ENCODE peak calls at places on chromosomes 16 and 17, in seven cellular contexts. T is neural progenitor cell, H is HCT116, C is hepatocyte, J is PC-3, F is GM23248, V is MM.1S. N is an unnamed sample.

GRCh38 chr16:23712976-23713375 is at the start of gene ERN2:
- DNase-seq in T (peak), H (no peak), C (no peak), J (no peak), F (peak), V (no peak), N (peak)

GRCh38 chr17:7133424-7133823 is 18.8 kb upstream of the ASGR2 start:
- DNase-seq in T (peak), H (no peak), C (peak), J (no peak), F (peak), V (peak), N (peak)

GRCh38 chr17:28643979-28644781 is 778 bp downstream of the BLTP2 start:
- DNase-seq in T (peak), H (peak), C (peak), J (peak), F (peak), V (peak), N (peak)

GRCh38 chr16:79508294-79508693 is 92.2 kb downstream of the MAF start:
- DNase-seq in T (no peak), H (no peak), C (no peak), J (no peak), F (no peak), V (no peak), N (no peak)

GRCh38 chr17:63841350-63842172 is 924 bp downstream of the SMARCD2 start:
- DNase-seq in T (peak), H (no peak), C (peak), J (peak), F (peak), V (peak), N (peak)

GRCh38 chr17:7190276-7190917 is 11.2 kb upstream of the ASGR1 start:
- DNase-seq in T (no peak), H (no peak), C (no peak), J (no peak), F (no peak), V (no peak), N (no peak)

GRCh38 chr16:70320121-70320520 is 21.1 kb downstream of the DDX19B start:
- DNase-seq in T (no peak), H (no peak), C (no peak), J (no peak), F (no peak), V (no peak), N (no peak)

GRCh38 chr17:41393294-41393693 is 4.1 kb downstream of the KRT31 start:
- DNase-seq in T (no peak), H (no peak), C (no peak), J (no peak), F (no peak), V (no peak), N (no peak)

GRCh38 chr17:82583720-82584234 is 64.2 kb downstream of the FOXK2 start:
- DNase-seq in T (no peak), H (no peak), C (no peak), J (no peak), F (no peak), V (no peak), N (no peak)

GRCh38 chr17:21200590-21201301 is 13.2 kb downstream of the TMEM11 start:
- DNase-seq in T (no peak), H (no peak), C (no peak), J (no peak), F (peak), V (no peak), N (no peak)

GRCh38 chr17:62823111-62823895 is 15.2 kb upstream of the MARCHF10 start:
- DNase-seq in T (no peak), H (no peak), C (no peak), J (peak), F (peak), V (no peak), N (no peak)

GRCh38 chr16:51048544-51048943 is 102.5 kb downstream of the SALL1 start:
- DNase-seq in T (no peak), H (no peak), C (no peak), J (no peak), F (peak), V (no peak), N (no peak)

GRCh38 chr17:12673788-12674187 is 8.1 kb downstream of the MYOCD start:
- DNase-seq in T (no peak), H (no peak), C (no peak), J (no peak), F (peak), V (no peak), N (no peak)

GRCh38 chr16:21218135-21218534 is 6.8 kb upstream of the ZP2 start:
- DNase-seq in T (no peak), H (no peak), C (no peak), J (no peak), F (no peak), V (no peak), N (no peak)

GRCh38 chr17:78568494-78569115 is 8.6 kb downstream of the DNAH17 start:
- DNase-seq in T (no peak), H (no peak), C (peak), J (peak), F (peak), V (no peak), N (no peak)

GRCh38 chr17:59802160-59802559 is 90.6 kb downstream of the TUBD1 start:
- DNase-seq in T (no peak), H (no peak), C (no peak), J (no peak), F (no peak), V (no peak), N (no peak)

GRCh38 chr17:59807892-59808509 is 84.7 kb downstream of the TUBD1 start:
- DNase-seq in T (no peak), H (no peak), C (no peak), J (no peak), F (peak), V (no peak), N (no peak)

GRCh38 chr17:59803377-59803757 is 89.4 kb downstream of the TUBD1 start:
- DNase-seq in T (no peak), H (no peak), C (no peak), J (no peak), F (no peak), V (no peak), N (no peak)

GRCh38 chr17:59800530-59800942 is 92.2 kb downstream of the TUBD1 start:
- DNase-seq in T (no peak), H (peak), C (no peak), J (peak), F (no peak), V (no peak), N (no peak)

DNA sequence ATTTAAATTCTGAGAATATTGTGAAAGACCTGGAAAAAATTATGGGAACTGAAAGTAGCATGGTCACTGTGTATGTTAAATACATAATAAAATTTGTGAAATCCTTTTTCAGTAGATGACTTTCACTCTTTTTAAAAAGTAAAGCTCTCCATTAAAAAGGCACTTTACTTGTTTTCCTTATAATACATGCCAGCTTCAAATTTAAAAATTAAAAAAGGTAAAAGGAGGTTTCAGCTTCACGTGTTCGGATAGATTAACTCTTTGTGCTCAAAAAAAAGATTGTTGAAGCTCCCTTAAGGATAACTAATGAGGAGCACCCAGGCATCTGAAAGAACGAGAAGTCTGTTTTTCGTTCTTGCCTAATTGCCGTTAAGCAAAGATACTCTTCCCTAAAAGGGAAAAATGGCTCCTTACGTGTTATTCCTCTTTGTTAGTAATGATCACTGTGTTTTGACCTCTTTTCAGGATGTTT is 87.8 kb downstream of the TUBD1 start:
- DNase-seq in T (no peak), H (no peak), C (no peak), J (no peak), F (peak), V (no peak), N (no peak)
- TF ChIP-seq EZH2phosphoT487 in T (no peak), H (no peak), C (no peak), J (no peak), F (no peak), V (no peak), N (no peak)

GRCh38 chr17:48720263-48721008 is 1.9 kb downstream of the PRAC1 start:
- DNase-seq in T (peak), H (no peak), C (no peak), J (peak), F (no peak), V (no peak), N (no peak)

GRCh38 chr17:48719642-48720262 is 2.6 kb downstream of the PRAC1 start:
- DNase-seq in T (peak), H (no peak), C (no peak), J (peak), F (no peak), V (no peak), N (peak)

GRCh38 chr17:48718162-48718780 is 4.0 kb downstream of the PRAC1 start:
- DNase-seq in T (peak), H (no peak), C (no peak), J (peak), F (no peak), V (no peak), N (peak)

GRCh38 chr17:48717367-48718161 is 4.8 kb downstream of the PRAC1 start:
- DNase-seq in T (no peak), H (no peak), C (no peak), J (peak), F (no peak), V (no peak), N (no peak)

GRCh38 chr17:48718781-48719641 is 3.3 kb downstream of the PRAC1 start:
- DNase-seq in T (peak), H (no peak), C (no peak), J (peak), F (no peak), V (no peak), N (peak)
- TF ChIP-seq EZH2 in T (peak), H (no peak), C (peak), J (no peak), F (no peak), V (no peak), N (peak)

GRCh38 chr16:1655909-1656807 is 21.9 kb upstream of the JPT2 start:
- DNase-seq in T (no peak), H (no peak), C (no peak), J (no peak), F (no peak), V (no peak), N (no peak)

GRCh38 chr16:1655269-1655807 is 22.7 kb upstream of the JPT2 start:
- DNase-seq in T (no peak), H (no peak), C (no peak), J (no peak), F (no peak), V (no peak), N (no peak)

GRCh38 chr16:1659071-1659470 is 19.0 kb upstream of the JPT2 start:
- DNase-seq in T (no peak), H (no peak), C (no peak), J (no peak), F (no peak), V (no peak), N (no peak)

GRCh38 chr16:1656808-1657617 is 21.1 kb upstream of the JPT2 start:
- DNase-seq in T (no peak), H (no peak), C (no peak), J (no peak), F (no peak), V (no peak), N (no peak)

GRCh38 chr16:1657841-1658240 is 20.2 kb upstream of the JPT2 start:
- DNase-seq in T (no peak), H (no peak), C (no peak), J (no peak), F (no peak), V (no peak), N (no peak)
- H3K27ac ChIP-seq in T (no peak), H (no peak), C (no peak), J (no peak), F (no peak), V (no peak), N (no peak)

GRCh38 chr16:89375021-89375420 is 115.3 kb downstream of the ANKRD11 start:
- DNase-seq in T (peak), H (no peak), C (no peak), J (peak), F (no peak), V (no peak), N (no peak)

GRCh38 chr16:89374393-89374948 is 115.9 kb downstream of the ANKRD11 start:
- DNase-seq in T (peak), H (no peak), C (no peak), J (peak), F (no peak), V (no peak), N (peak)

GRCh38 chr16:89371386-89371785 is 119.0 kb downstream of the ANKRD11 start:
- DNase-seq in T (no peak), H (no peak), C (no peak), J (no peak), F (no peak), V (no peak), N (no peak)

GRCh38 chr16:89371968-89372634 is 118.3 kb downstream of the ANKRD11 start:
- DNase-seq in T (no peak), H (no peak), C (no peak), J (no peak), F (no peak), V (no peak), N (no peak)

DNA sequence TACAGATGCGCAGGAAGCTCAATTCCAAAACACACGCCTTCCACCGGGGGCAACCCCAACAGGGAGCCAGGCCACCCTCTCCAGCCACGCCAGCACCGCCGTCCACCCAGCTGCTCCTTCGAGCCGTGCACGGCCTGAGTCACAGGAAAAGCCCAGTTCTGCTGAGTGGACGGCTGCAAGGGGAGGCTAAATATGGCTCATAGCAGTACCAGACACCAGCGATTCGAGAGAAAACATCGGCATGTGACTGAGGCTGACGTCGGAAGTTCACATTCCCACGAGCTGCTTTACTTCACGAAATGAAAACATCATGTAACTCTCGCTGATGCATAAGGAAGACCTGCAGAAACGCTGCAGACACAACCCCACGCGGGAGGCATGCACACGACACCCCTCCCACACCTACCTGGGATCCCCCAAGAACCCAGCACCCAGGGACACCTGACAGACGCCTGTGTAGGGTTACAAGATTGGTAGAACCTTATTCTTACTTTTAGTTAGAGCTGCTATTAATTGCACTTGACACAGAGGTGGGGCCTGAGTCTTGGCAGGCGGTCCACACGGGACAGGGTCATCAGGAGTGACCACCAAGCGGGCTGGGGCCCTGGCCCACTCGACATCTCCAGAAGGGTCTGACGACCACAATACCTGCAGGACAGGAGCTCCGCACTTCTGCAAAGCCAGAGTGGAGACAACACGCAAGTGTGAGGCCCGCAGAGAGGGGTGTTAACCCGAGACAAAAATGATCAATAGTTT is 116.8 kb downstream of the ANKRD11 start:
- DNase-seq in T (no peak), H (no peak), C (peak), J (no peak), F (no peak), V (no peak), N (no peak)
- TF ChIP-seq EZH2phosphoT487 in T (no peak), H (no peak), C (no peak), J (no peak), F (no peak), V (no peak), N (no peak)

N was measured in GM23338.